ENCODE peak calls at places on chromosomes 4 and X, in four cellular contexts. One of them, this sample, is unnamed.

GRCh38 chrX:44935640-44936039 is 62.7 kb downstream of the KDM6A start:
- DNase-seq in ovary: no peak
- DNase-seq in HFF-Myc: no peak
- DNase-seq in HCT116: no peak
- DNase-seq in this sample: no peak

GRCh38 chrX:48540015-48540350 is 469 bp downstream of the TBC1D25 start:
- DNase-seq in HCT116: peak
- DNase-seq in HFF-Myc: no peak
- DNase-seq in ovary: no peak
- DNase-seq in this sample: no peak

GRCh38 chr4:85925071-85925470 is 434.8 kb downstream of the MAPK10 start:
- DNase-seq in ovary: no peak
- DNase-seq in HCT116: no peak
- DNase-seq in HFF-Myc: no peak
- DNase-seq in this sample: no peak

GRCh38 chr4:136369073-136369472 is 1163.2 kb downstream of the PCDH18 start:
- DNase-seq in HCT116: no peak
- DNase-seq in ovary: no peak
- DNase-seq in HFF-Myc: no peak
- DNase-seq in this sample: no peak

GRCh38 chr4:3676196-3676595 is 90.0 kb upstream of the ADRA2C start:
- DNase-seq in HCT116: no peak
- DNase-seq in HFF-Myc: no peak
- DNase-seq in ovary: peak
- DNase-seq in this sample: no peak

GRCh38 chr4:138445098-138445497 is 202.9 kb upstream of the SLC7A11 start:
- DNase-seq in ovary: no peak
- DNase-seq in HCT116: no peak
- DNase-seq in HFF-Myc: peak
- DNase-seq in this sample: no peak

GRCh38 chr4:173017802-173018201 is 150.8 kb upstream of the GALNT7 start:
- DNase-seq in HCT116: no peak
- DNase-seq in HFF-Myc: no peak
- DNase-seq in ovary: no peak
- DNase-seq in this sample: no peak

GRCh38 chr4:37244583-37245390 is at the start of gene NWD2:
- DNase-seq in HFF-Myc: no peak
- DNase-seq in ovary: no peak
- DNase-seq in HCT116: no peak
- DNase-seq in this sample: no peak

GRCh38 chr4:169612869-169613859 is 781 bp upstream of the NEK1 start:
- DNase-seq in ovary: peak
- DNase-seq in HCT116: peak
- DNase-seq in HFF-Myc: no peak
- DNase-seq in this sample: no peak

GRCh38 chrX:115311666-115312065 is 22.2 kb downstream of the LUZP4 start:
- DNase-seq in HCT116: no peak
- DNase-seq in HFF-Myc: no peak
- DNase-seq in ovary: no peak
- DNase-seq in this sample: no peak

GRCh38 chrX:115311139-115311538 is 21.6 kb downstream of the LUZP4 start:
- DNase-seq in HFF-Myc: no peak
- DNase-seq in HCT116: no peak
- DNase-seq in ovary: no peak
- DNase-seq in this sample: no peak
- H3K4me3 ChIP-seq in HFF-Myc: no peak
- H3K4me3 ChIP-seq in HCT116: no peak
- H3K4me3 ChIP-seq in ovary: no peak
- H3K4me3 ChIP-seq in this sample: no peak

GRCh38 chrX:30880058-30880457 is 9.0 kb downstream of the TAB3 start:
- DNase-seq in HFF-Myc: no peak
- DNase-seq in HCT116: no peak
- DNase-seq in ovary: no peak
- DNase-seq in this sample: no peak

GRCh38 chrX:30885136-30885535 is 3.9 kb downstream of the TAB3 start:
- DNase-seq in HFF-Myc: no peak
- DNase-seq in ovary: no peak
- DNase-seq in HCT116: no peak
- DNase-seq in this sample: no peak

GRCh38 chrX:30881390-30881789 is 7.7 kb downstream of the TAB3 start:
- DNase-seq in HFF-Myc: no peak
- DNase-seq in HCT116: no peak
- DNase-seq in ovary: no peak
- DNase-seq in this sample: no peak

GRCh38 chrX:30883141-30883540 is 5.9 kb downstream of the TAB3 start:
- DNase-seq in ovary: no peak
- DNase-seq in HCT116: no peak
- DNase-seq in HFF-Myc: no peak
- DNase-seq in this sample: no peak

GRCh38 chrX:30881797-30882196 is 7.3 kb downstream of the TAB3 start:
- DNase-seq in HCT116: no peak
- DNase-seq in HFF-Myc: no peak
- DNase-seq in ovary: no peak
- DNase-seq in this sample: no peak
- H3K4me3 ChIP-seq in HCT116: no peak
- H3K4me3 ChIP-seq in HFF-Myc: no peak
- H3K4me3 ChIP-seq in ovary: no peak
- H3K4me3 ChIP-seq in this sample: no peak

GRCh38 chrX:118729043-118729652 is 1.7 kb downstream of the IL13RA1 start:
- DNase-seq in HFF-Myc: no peak
- DNase-seq in HCT116: no peak
- DNase-seq in ovary: no peak
- DNase-seq in this sample: no peak
- H3K4me3 ChIP-seq in HFF-Myc: no peak
- H3K4me3 ChIP-seq in HCT116: no peak
- H3K4me3 ChIP-seq in ovary: no peak
- H3K4me3 ChIP-seq in this sample: peak

GRCh38 chr4:4762909-4763814 is 96.3 kb upstream of the MSX1 start:
- DNase-seq in HFF-Myc: peak
- DNase-seq in ovary: no peak
- DNase-seq in HCT116: peak
- DNase-seq in this sample: no peak
- H3K4me3 ChIP-seq in HFF-Myc: no peak
- H3K4me3 ChIP-seq in ovary: no peak
- H3K4me3 ChIP-seq in HCT116: peak
- H3K4me3 ChIP-seq in this sample: no peak

GRCh38 chr4:29829067-29829466 is 891.1 kb upstream of the PCDH7 start:
- DNase-seq in HFF-Myc: no peak
- DNase-seq in ovary: no peak
- DNase-seq in HCT116: no peak
- DNase-seq in this sample: no peak
- H3K4me3 ChIP-seq in HFF-Myc: no peak
- H3K4me3 ChIP-seq in ovary: no peak
- H3K4me3 ChIP-seq in HCT116: no peak
- H3K4me3 ChIP-seq in this sample: no peak

GRCh38 chr4:53489279-53489889 is 101.9 kb downstream of the LNX1 start:
- DNase-seq in ovary: no peak
- DNase-seq in HCT116: no peak
- DNase-seq in HFF-Myc: no peak
- DNase-seq in this sample: no peak

GRCh38 chr4:53494851-53495250 is 96.4 kb downstream of the LNX1 start:
- DNase-seq in HCT116: no peak
- DNase-seq in HFF-Myc: no peak
- DNase-seq in ovary: no peak
- DNase-seq in this sample: no peak

GRCh38 chr4:53490161-53490915 is 100.9 kb downstream of the LNX1 start:
- DNase-seq in HFF-Myc: peak
- DNase-seq in HCT116: no peak
- DNase-seq in ovary: no peak
- DNase-seq in this sample: no peak

GRCh38 chr4:53490965-53491622 is 100.2 kb downstream of the LNX1 start:
- DNase-seq in HFF-Myc: peak
- DNase-seq in ovary: peak
- DNase-seq in HCT116: peak
- DNase-seq in this sample: no peak
- H3K4me3 ChIP-seq in HFF-Myc: no peak
- H3K4me3 ChIP-seq in ovary: no peak
- H3K4me3 ChIP-seq in HCT116: no peak
- H3K4me3 ChIP-seq in this sample: no peak

This sample was measured in epithelial cell of proximal tubule.